ENCODE peak calls at places on chromosomes 5 and 9, in seven cellular contexts. D is sigmoid colon, X is heart left ventricle, I is lower lobe of right lung, G is HFFc6, M is fibroblast of the aortic adventitia, B is fibroblast of pulmonary artery. S is an unnamed sample.
A peak's percentile ranks its signal among the peaks of the same experiment; 100 is the strongest.

GRCh38 chr5:45098483-45098882 is 289.7 kb downstream of the MRPS30 start:
- DNase-seq in D (no peak), X (no peak), I (no peak), G (no peak), M (no peak), B (no peak), S (no peak)

GRCh38 chr5:33241826-33242225 is 198.9 kb upstream of the TARS1 start:
- DNase-seq in D (no peak), X (no peak), I (peak; percentile 48), G (no peak), M (no peak), B (no peak), S (no peak)

GRCh38 chr5:7897014-7897600 is 28.2 kb downstream of the MTRR start:
- DNase-seq in D (no peak), X (no peak), I (no peak), G (peak; percentile 59), M (peak; percentile 25), B (peak; percentile 20), S (peak; percentile 81)

GRCh38 chr5:162248107-162248713 is 180.6 kb downstream of the GABRG2 start:
- DNase-seq in D (no peak), X (no peak), I (no peak), G (no peak), M (no peak), B (no peak), S (no peak)

GRCh38 chr5:108989761-108990392 is 242.2 kb downstream of the FER start:
- DNase-seq in D (no peak), X (no peak), I (no peak), G (no peak), M (peak; percentile 18), B (peak; percentile 7), S (peak; percentile 16)

GRCh38 chr5:147483961-147484707 is 25.7 kb downstream of the DPYSL3 start:
- DNase-seq in D (peak; percentile 89), X (peak; percentile 64), I (no peak), G (peak; percentile 96), M (peak; percentile 99), B (peak; percentile 99), S (peak; percentile 99)

GRCh38 chr9:12231832-12232231 is 461.4 kb upstream of the TYRP1 start:
- DNase-seq in D (no peak), X (no peak), I (no peak), G (no peak), M (no peak), B (no peak), S (no peak)

GRCh38 chr5:60916646-60917045 is 28.2 kb downstream of the ERCC8 start:
- DNase-seq in D (no peak), X (no peak), I (no peak), G (peak; percentile 18), M (peak; percentile 2), B (peak; percentile 1), S (peak; percentile 31)

GRCh38 chr5:62720036-62720441 is 141.4 kb downstream of the LRRC70 start:
- DNase-seq in D (no peak), X (no peak), I (peak; percentile 53), G (peak; percentile 23), M (no peak), B (peak; percentile 17), S (peak; percentile 26)

GRCh38 chr5:159785639-159786038 is 130.6 kb upstream of the ADRA1B start:
- DNase-seq in D (no peak), X (no peak), I (no peak), G (no peak), M (peak; percentile 33), B (no peak), S (peak; percentile 67)

GRCh38 chr9:7974335-7975005 is 174.9 kb upstream of the DMAC1 start:
- DNase-seq in D (no peak), X (no peak), I (no peak), G (no peak), M (no peak), B (no peak), S (no peak)

GRCh38 chr5:1511037-1511436 is 12.7 kb downstream of the LPCAT1 start:
- DNase-seq in D (peak; percentile 58), X (peak; percentile 3), I (no peak), G (no peak), M (no peak), B (no peak), S (no peak)

GRCh38 chr9:136762915-136763648 is 1.2 kb downstream of the LCN15 start:
- DNase-seq in D (peak; percentile 60), X (peak; percentile 45), I (peak; percentile 69), G (no peak), M (no peak), B (peak; percentile 8), S (peak; percentile 17)

GRCh38 chr9:15717290-15717689 is 164.4 kb downstream of the CCDC171 start:
- DNase-seq in D (no peak), X (no peak), I (no peak), G (no peak), M (no peak), B (no peak), S (no peak)

GRCh38 chr5:32678472-32678871 is 32.6 kb upstream of the NPR3 start:
- DNase-seq in D (no peak), X (no peak), I (no peak), G (no peak), M (no peak), B (no peak), S (no peak)

GRCh38 chr5:131221888-131222287 is 42.0 kb upstream of the CDC42SE2 start:
- DNase-seq in D (no peak), X (no peak), I (no peak), G (peak; percentile 10), M (peak; percentile 50), B (peak; percentile 29), S (peak; percentile 44)

GRCh38 chr9:108603141-108603540 is 252.6 kb downstream of the ACTL7B start:
- DNase-seq in D (no peak), X (peak; percentile 10), I (no peak), G (no peak), M (no peak), B (no peak), S (no peak)

GRCh38 chr9:108599571-108599970 is 256.2 kb downstream of the ACTL7B start:
- DNase-seq in D (no peak), X (no peak), I (no peak), G (no peak), M (no peak), B (no peak), S (no peak)

GRCh38 chr9:108606408-108606807 is 249.4 kb downstream of the ACTL7B start:
- DNase-seq in D (no peak), X (no peak), I (no peak), G (no peak), M (peak; percentile 13), B (no peak), S (no peak)

DNA sequence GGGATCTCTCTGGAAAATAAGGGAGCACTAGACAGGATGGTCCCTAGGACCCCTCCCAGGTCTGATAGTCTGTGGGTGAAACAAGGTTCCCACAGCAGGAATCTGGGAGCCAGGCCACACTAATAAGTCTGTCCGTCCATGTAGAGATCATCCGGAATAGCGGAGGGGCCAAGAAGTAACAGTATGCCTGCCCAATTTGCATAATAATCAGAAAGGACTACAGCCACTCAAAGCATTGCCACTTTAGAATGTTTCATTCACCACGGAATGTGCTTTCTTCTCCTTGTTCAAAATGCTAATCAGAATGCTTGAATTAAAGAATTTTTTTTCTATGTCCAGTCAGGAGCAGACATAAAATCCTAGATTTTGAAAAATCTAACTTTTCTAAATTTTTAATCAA is 254.9 kb downstream of the ACTL7B start:
- DNase-seq in D (no peak), X (no peak), I (no peak), G (no peak), M (no peak), B (no peak), S (no peak)
- TF ChIP-seq CTCF in D (no peak), X (no peak), I (no peak), G (no peak), M (no peak), B (no peak), S (no peak)

DNA sequence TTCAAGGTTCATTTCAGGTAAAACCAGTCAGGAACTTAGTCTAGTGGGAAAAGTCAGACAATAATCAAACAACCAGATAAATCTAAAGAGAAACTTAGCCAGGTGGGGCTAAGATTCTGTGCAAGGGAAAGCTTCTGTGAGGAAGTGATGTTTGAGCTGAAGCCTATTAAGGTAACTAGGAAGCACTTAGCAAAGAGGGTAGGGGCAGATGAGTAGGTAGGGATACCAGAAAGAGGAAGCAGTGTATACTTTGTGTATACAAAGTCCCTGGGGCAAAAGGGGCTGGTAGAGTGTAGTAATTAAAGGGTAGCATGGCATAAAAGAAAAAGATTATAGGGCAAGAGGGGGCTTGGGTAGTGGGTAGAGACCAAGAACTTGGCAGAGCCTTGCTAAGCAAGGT is 3.6 kb upstream of the SPATA24 start:
- DNase-seq in D (no peak), X (no peak), I (no peak), G (no peak), M (no peak), B (no peak), S (no peak)
- TF ChIP-seq CTCF in D (no peak), X (no peak), I (no peak), G (no peak), M (no peak), B (no peak), S (no peak)

DNA sequence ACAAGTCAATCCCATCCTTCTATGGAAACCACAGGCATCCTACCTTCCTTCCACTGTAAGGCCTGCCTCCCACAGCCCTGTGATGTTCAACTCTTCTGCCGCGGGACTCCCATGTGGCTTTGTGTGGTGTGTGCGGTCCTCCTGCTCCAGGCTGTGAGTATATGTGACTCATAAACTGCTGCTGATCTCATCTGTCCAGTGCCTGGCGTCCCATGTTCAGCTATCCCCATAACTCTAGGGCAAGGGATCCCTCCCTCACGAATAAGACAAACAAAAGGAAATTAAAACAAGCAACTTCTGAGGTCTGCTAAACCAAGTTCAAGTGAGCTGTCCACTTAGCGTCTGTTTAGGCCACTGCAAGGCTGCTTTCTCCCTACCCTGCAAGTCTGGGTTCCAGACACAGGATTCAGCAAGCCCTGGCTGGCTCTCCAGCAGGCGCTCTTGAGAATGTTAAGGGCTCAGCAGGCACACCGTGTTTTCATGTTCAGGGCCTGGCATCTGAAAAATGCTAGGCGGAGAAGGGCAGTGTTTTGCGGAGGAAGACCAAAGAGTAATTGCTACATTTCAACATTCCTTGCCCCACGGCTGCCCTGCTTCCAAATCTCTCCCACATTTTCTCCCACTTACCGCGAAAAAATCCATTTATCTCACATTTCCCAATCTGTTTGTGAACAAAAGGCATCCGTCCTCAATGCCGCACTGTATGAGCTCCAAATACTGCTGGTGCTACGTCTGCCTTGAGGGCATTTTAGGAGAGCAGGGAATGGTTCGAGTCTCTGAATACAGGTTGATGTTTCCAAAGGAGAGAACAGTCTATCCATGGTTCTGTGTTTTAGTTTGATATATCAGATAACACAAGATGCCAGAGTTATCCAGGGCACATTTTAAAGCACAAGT is 280.2 kb downstream of the SEMA5A start:
- DNase-seq in D (no peak), X (peak; percentile 28), I (peak; percentile 71), G (peak; percentile 96), M (peak; percentile 69), B (peak; percentile 78), S (peak; percentile 96)
- TF ChIP-seq CTCF in D (no peak), X (no peak), I (no peak), G (no peak), M (no peak), B (no peak), S (no peak)

GRCh38 chr9:88747768-88748167 is 212.8 kb downstream of the NXNL2 start:
- DNase-seq in D (peak; percentile 83), X (no peak), I (no peak), G (peak; percentile 88), M (peak; percentile 94), B (peak; percentile 91), S (peak; percentile 99)
- TF ChIP-seq CTCF in D (no peak), X (no peak), I (no peak), G (peak; percentile 52), M (no peak), B (no peak), S (no peak)

S was measured in fibroblast of mammary gland.